ENCODE peak calls at places on chromosomes 4 and X, in five cellular contexts. P is tibial nerve, U is body of pancreas, Y is upper lobe of left lung, G is adrenal gland. Z is an unnamed sample.

GRCh38 chr4:126757219-126757618 is 875.5 kb upstream of the INTU start:
- DNase-seq in U (no peak), G (no peak), Y (no peak), P (no peak), Z (no peak)

GRCh38 chrX:94977986-94978385 is 1304.0 kb downstream of the FAM133A start:
- DNase-seq in Y (no peak), G (no peak), P (no peak), U (no peak), Z (no peak)

GRCh38 chr4:5018096-5018495 is 1.2 kb downstream of the CYTL1 start:
- DNase-seq in U (no peak), P (no peak), G (no peak), Y (no peak), Z (no peak)

GRCh38 chr4:80307183-80307735 is 28.3 kb upstream of the CFAP299 start:
- DNase-seq in P (no peak), U (no peak), Y (no peak), G (no peak), Z (no peak)

GRCh38 chrX:110086916-110087484 is 84.1 kb downstream of the TMEM164 start:
- DNase-seq in P (no peak), U (no peak), G (no peak), Y (no peak), Z (peak; percentile 11)

GRCh38 chr4:94641702-94642560 is 115.8 kb upstream of the BMPR1B start:
- DNase-seq in G (no peak), U (no peak), Y (no peak), P (no peak), Z (peak; percentile 3)

GRCh38 chrX:50638123-50638522 is 167.5 kb upstream of the DGKK start:
- DNase-seq in Y (peak; percentile 53), U (peak; percentile 26), G (peak; percentile 37), P (no peak), Z (no peak)

GRCh38 chr4:183563874-183564273 is 59.0 kb downstream of the ING2 start:
- DNase-seq in P (peak; percentile 34), G (peak; percentile 76), U (no peak), Y (peak; percentile 75), Z (peak; percentile 27)

GRCh38 chr4:152197211-152197610 is 338.7 kb downstream of the FBXW7 start:
- DNase-seq in G (no peak), P (no peak), U (no peak), Y (no peak), Z (no peak)

GRCh38 chr4:115274545-115274944 is 161.1 kb upstream of the NDST4 start:
- DNase-seq in U (no peak), Y (no peak), G (no peak), P (no peak), Z (no peak)

GRCh38 chrX:41014776-41015175 is 70.5 kb upstream of the USP9X start:
- DNase-seq in U (no peak), Y (no peak), P (no peak), G (no peak), Z (no peak)

GRCh38 chrX:74179499-74179898 is 124.5 kb upstream of the ZCCHC13 start:
- DNase-seq in P (no peak), Y (no peak), G (no peak), U (no peak), Z (no peak)

GRCh38 chr4:155935389-155935986 is 18.2 kb downstream of the CTSO start:
- DNase-seq in G (no peak), P (no peak), U (no peak), Y (no peak), Z (no peak)

GRCh38 chr4:118817178-118817930 is 18.6 kb downstream of the SEC24D start:
- DNase-seq in U (no peak), Y (no peak), G (no peak), P (no peak), Z (no peak)

GRCh38 chr4:110472583-110473329 is 3.2 kb upstream of the ENPEP start:
- DNase-seq in U (no peak), Y (no peak), P (no peak), G (no peak), Z (no peak)

GRCh38 chr4:110480741-110481271 is 4.9 kb downstream of the ENPEP start:
- DNase-seq in Y (no peak), U (no peak), G (no peak), P (no peak), Z (no peak)

GRCh38 chr4:110477836-110478235 is 1.9 kb downstream of the ENPEP start:
- DNase-seq in G (no peak), P (no peak), U (no peak), Y (no peak), Z (no peak)

GRCh38 chr4:110480031-110480549 is 4.1 kb downstream of the ENPEP start:
- DNase-seq in G (no peak), P (no peak), Y (no peak), U (no peak), Z (no peak)

GRCh38 chr4:110475881-110476818 is at the start of gene ENPEP:
- DNase-seq in P (peak; percentile 15), G (no peak), U (peak; percentile 14), Y (no peak), Z (no peak)
- TF ChIP-seq POLR2A in P (no peak), G (no peak), U (no peak), Y (no peak), Z (no peak)

GRCh38 chr4:140308366-140309123 is 64.9 kb upstream of the SCOC start:
- DNase-seq in P (no peak), U (peak; percentile 32), G (peak; percentile 85), Y (no peak), Z (no peak)
- TF ChIP-seq POLR2A in P (no peak), U (no peak), G (peak; percentile 83), Y (no peak), Z (no peak)

DNA sequence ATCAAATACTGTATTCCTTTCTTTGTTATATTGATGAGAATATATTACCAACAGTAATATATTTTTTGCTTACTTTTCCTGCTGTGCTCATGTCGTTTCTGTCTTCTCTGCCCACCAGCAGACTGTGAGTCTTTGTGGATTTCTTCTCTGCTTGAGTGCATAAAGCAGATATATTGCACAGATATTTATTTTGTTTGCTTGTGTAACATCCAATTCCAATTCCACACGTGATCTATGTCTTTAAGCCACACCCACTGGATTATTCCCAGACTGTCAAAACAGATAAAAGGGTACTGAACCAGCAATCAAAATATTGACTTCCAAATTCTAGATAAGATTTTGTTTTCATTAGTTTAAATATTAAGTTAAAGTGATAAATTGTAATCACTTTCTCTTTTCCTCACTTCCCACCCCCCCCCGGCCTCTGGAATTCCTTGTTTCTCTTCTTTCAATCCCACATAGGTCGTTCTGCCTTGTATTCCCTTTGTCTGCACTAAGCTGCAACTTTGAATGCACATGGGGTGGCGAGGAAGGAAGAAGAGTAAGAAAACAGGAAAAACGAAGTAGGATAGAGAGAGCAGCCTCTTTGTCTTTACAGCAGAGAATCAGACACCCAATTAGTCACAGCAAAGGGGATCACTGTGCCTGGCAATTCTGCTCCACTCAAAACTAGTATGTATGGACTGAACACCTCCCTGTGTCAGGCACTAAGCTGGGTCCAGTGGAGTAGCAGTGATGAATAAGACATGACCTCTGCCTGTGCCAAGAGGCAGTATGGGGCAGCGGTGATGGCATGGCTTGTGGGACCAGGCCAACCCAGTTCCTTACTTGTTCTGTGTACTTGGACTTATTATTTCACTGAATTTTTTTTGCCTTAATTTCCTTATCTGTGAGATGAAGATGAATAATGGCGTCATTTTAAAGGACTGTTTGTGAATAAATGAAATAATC is at the start of gene ADH1B:
- DNase-seq in Y (no peak), P (peak; percentile 65), G (no peak), U (peak; percentile 15), Z (no peak)
- TF ChIP-seq POLR2A in Y (no peak), P (peak; percentile 45), G (no peak), U (no peak), Z (no peak)

GRCh38 chr4:55851885-55852284 is 1.6 kb upstream of the EXOC1 start:
- DNase-seq in U (no peak), G (no peak), P (no peak), Y (no peak), Z (no peak)

GRCh38 chr4:55854132-55854531 is 684 bp downstream of the EXOC1 start:
- DNase-seq in U (no peak), Y (no peak), G (no peak), P (no peak), Z (no peak)

GRCh38 chr4:55849724-55850123 is 3.7 kb upstream of the EXOC1 start:
- DNase-seq in Y (no peak), G (no peak), P (no peak), U (no peak), Z (no peak)

GRCh38 chr4:55857586-55857985 is 4.1 kb downstream of the EXOC1 start:
- DNase-seq in U (no peak), P (no peak), G (no peak), Y (no peak), Z (no peak)

DNA sequence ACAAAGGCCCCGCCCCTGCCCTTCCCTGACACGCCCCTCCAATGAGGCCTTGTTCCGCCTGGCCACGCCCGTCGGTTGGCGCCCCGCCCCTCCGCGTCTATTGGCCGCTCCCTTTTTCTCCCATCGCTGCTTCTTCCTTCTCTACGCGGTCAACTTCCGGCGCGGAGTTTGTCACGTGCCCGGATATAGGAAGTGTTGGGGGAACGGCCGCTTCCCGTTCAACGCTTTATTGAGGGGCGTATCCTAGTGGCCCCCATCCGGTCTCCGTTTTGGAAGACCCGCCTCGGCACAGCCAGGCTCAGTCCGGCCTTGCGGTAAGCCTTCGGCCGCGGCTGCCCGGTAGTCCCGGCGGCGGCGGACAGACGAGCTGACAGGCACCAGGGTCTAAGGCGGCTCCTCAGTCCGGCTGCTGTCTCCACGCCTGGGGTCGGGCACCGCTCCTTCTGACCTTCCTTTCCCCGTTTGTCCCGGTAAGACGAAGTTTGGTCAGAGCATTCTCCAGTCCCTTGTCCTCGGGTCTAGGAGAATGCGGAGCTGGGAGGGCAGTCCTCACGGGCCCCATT is at the start of gene EXOC1:
- DNase-seq in G (peak; percentile 99), P (peak; percentile 99), Y (peak; percentile 99), U (peak; percentile 98), Z (peak; percentile 57)
- TF ChIP-seq POLR2A in G (peak; percentile 55), P (peak; percentile 59), Y (peak; percentile 31), U (peak; percentile 14), Z (peak; percentile 82)

DNA sequence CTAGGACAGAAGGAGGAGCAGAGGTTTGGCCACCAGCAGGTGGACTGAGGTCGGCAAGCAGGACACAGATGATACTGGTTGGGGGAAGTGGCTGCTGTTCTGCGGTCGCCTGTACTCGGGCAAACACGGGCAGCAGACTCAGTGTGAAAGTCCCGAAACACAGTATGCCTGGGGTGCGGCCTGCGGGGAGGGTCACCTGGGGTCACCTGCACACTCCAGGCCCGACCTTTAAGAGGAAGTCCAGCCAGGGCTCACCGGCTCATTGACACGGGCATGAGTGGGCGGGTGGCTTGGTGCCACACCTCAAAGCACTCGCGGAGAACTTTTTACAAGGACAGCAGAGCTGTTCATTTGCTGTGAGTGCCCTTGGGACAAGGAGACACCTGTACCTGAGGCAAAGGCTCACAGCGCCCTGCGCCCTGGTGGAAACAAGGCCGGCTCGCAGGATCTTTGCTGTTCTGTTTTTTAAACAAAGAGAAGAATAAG is 71.5 kb upstream of the MXD4 start:
- DNase-seq in U (no peak), P (no peak), Y (peak; percentile 80), G (no peak), Z (no peak)
- TF ChIP-seq POLR2A in U (no peak), P (no peak), Y (no peak), G (no peak), Z (no peak)

DNA sequence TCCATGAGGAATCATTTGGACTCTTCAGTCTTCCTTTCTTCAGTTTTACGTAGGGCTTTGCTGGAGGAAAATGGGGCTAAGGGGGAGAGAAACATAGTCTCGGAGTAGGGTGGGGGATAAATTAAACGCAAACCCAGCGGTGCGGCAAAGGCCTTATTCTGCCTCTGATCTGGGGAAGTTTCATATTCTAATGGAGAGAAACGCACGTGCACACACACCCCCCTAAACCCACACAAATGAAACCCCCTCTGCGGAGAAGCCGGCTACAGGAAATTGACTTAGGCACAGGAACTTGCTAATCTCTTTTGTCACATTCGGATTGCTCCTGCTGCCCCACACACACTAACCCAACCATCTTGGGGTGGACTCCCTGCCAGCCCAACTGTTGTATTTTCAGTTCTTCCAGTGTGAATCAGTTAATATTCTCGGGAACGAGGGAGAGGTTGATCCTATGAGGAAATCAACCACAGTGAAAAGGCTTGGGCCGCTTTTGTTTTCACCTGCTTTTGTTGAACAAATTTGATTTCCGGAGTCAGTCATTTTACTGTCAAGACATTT is at the start of gene RHOH:
- DNase-seq in Y (no peak), G (no peak), P (no peak), U (no peak), Z (no peak)
- TF ChIP-seq POLR2A in Y (no peak), G (no peak), P (no peak), U (no peak), Z (no peak)